ENCODE peak calls at places on chromosome 16, in five cellular contexts. C, G, K, T and N are unnamed samples.

GRCh38 chr16:11056989-11057645 is 112.8 kb downstream of the CLEC16A start:
- DNase-seq in G (no peak), C (no peak), T (no peak), K (no peak), N (no peak)

GRCh38 chr16:47815655-47816054 is 340.1 kb downstream of the ABCC12 start:
- DNase-seq in T (no peak), K (peak), C (no peak), G (no peak), N (no peak)

GRCh38 chr16:55842369-55843104 is 9.6 kb upstream of the CES1 start:
- DNase-seq in C (no peak), G (no peak), K (peak), T (peak), N (peak)

GRCh38 chr16:74743668-74744299 is 30.8 kb downstream of the FA2H start:
- DNase-seq in C (no peak), K (peak), T (peak), G (no peak), N (no peak)

GRCh38 chr16:86292942-86293341 is 217.4 kb upstream of the FOXF1 start:
- DNase-seq in K (no peak), G (no peak), C (no peak), T (no peak), N (no peak)

GRCh38 chr16:1923299-1924034 is 5.3 kb upstream of the HS3ST6 start:
- DNase-seq in G (peak), K (peak), T (peak), C (peak), N (no peak)

GRCh38 chr16:80852261-80852872 is 48.0 kb upstream of the CDYL2 start:
- DNase-seq in K (no peak), C (peak), T (peak), G (peak), N (no peak)

GRCh38 chr16:85420501-85421337 is 192.4 kb upstream of the GSE1 start:
- DNase-seq in G (peak), K (peak), T (peak), C (no peak), N (peak)

GRCh38 chr16:84836967-84837366 is 17.2 kb downstream of the CRISPLD2 start:
- DNase-seq in K (no peak), G (no peak), C (no peak), T (no peak), N (no peak)

GRCh38 chr16:27776556-27776955 is 226.6 kb downstream of the KATNIP start:
- DNase-seq in G (no peak), K (no peak), C (no peak), T (no peak), N (no peak)

GRCh38 chr16:30382398-30383015 is at the start of gene SEPTIN1:
- DNase-seq in K (no peak), C (no peak), T (no peak), G (no peak), N (no peak)

GRCh38 chr16:2037115-2037514 is 10.4 kb downstream of the NHERF2 start:
- DNase-seq in G (no peak), T (no peak), K (no peak), C (no peak), N (no peak)

GRCh38 chr16:13873835-13874438 is 46.0 kb upstream of the ERCC4 start:
- DNase-seq in C (no peak), G (peak), K (peak), T (peak), N (peak)

GRCh38 chr16:52456368-52456767 is 90.6 kb downstream of the TOX3 start:
- DNase-seq in G (no peak), K (no peak), C (no peak), T (no peak), N (peak)

GRCh38 chr16:34078697-34079096 is 619.3 kb downstream of the TP53TG3F start:
- DNase-seq in K (no peak), G (no peak), C (no peak), T (no peak), N (peak)

GRCh38 chr16:684067-684794 is at the start of gene JMJD8:
- DNase-seq in G (peak), C (peak), T (peak), K (peak), N (peak)

GRCh38 chr16:80816372-80816771 is 12.0 kb upstream of the CDYL2 start:
- DNase-seq in C (no peak), K (no peak), G (no peak), T (no peak), N (no peak)

GRCh38 chr16:1946495-1947368 is 3.7 kb upstream of the MSRB1 start:
- DNase-seq in T (no peak), G (no peak), K (no peak), C (no peak), N (no peak)

GRCh38 chr16:12459401-12459791 is 344.3 kb downstream of the CPPED1 start:
- DNase-seq in T (peak), C (no peak), G (no peak), K (no peak), N (no peak)

GRCh38 chr16:28082624-28083023 is 19.1 kb upstream of the GSG1L start:
- DNase-seq in C (no peak), T (peak), K (no peak), G (no peak), N (no peak)

GRCh38 chr16:84959045-84959576 is 52.2 kb downstream of the ZDHHC7 start:
- DNase-seq in T (no peak), C (no peak), K (no peak), G (no peak), N (no peak)

GRCh38 chr16:8108991-8109509 is 481.3 kb downstream of the TMEM114 start:
- DNase-seq in C (no peak), G (no peak), K (no peak), T (no peak), N (no peak)

GRCh38 chr16:74623846-74624245 is 16.9 kb upstream of the GLG1 start:
- DNase-seq in T (no peak), C (no peak), G (no peak), K (no peak), N (no peak)

GRCh38 chr16:75288596-75289120 is 37.2 kb upstream of the BCAR1 start:
- DNase-seq in T (no peak), C (no peak), G (no peak), K (no peak), N (no peak)

GRCh38 chr16:83389751-83390150 is 418.0 kb upstream of the HSBP1 start:
- DNase-seq in G (no peak), T (no peak), C (no peak), K (peak), N (no peak)

DNA sequence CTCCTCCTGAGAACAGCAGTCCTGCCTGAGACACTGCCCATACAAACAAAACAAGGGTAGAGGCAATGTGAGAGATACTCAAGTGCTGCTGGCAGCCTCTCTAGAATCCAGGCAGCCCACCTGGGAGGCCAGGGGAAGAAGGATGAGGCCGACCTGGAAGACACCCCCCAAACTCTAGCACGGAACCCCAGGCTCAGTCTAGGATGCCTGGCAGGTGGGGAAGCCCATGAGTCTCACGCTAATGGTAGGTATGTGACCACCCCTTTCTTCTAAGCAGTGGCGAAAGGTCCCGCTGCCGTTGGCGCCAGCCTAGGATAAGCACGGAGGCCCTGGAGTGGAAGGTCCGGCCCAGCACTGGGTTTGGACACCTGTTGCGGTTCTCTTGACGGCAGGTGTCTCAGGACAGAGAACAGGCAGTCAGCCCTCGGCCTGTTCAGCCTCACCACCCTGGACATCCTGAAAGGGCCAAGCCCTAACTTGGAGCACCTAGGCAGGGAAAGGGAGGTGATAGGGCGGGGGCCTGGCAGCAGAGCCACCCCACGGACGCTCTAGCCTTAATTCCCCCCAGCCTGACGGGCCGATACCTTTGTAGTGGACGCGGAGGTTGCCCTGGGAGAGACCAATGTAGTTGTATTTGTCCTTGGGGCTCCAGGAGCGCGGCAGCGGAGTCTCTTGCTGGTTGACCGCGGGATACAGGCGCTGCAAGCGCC is 487 bp downstream of the RANBP10 start:
- DNase-seq in G (no peak), T (peak), K (peak), C (no peak), N (no peak)
- H3K4me2 ChIP-seq in G (peak), T (peak), K (peak), C (peak), N (peak)

DNA sequence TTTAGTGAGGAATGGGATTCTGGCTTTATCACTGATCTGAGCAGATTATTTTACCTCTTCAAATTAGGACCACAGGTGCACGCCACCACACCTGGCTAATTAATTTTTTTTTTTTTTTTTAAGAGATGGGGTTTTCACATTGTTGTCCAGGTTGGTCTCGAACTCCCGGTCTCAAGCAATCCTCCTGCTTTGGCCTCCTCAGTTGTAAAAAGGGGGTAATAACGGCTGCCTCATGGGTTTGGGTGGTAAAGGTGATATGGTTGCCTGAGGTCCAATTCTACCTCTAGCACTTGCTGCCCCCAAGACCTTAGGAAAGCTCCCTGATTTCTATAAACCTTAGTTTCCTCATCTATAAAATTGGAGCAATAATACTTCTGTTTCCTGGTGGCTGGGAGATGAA is 130.7 kb upstream of the HS3ST2 start:
- DNase-seq in G (no peak), T (no peak), C (no peak), K (no peak), N (no peak)
- H2BK12ac ChIP-seq in G (no peak), T (no peak), C (no peak), K (no peak), N (no peak)

GRCh38 chr16:66365588-66365987 is 903 bp upstream of the CDH5 start:
- DNase-seq in T (no peak), G (no peak), C (no peak), K (no peak), N (no peak)

GRCh38 chr16:66370786-66371684 is 4.5 kb downstream of the CDH5 start:
- DNase-seq in K (no peak), C (no peak), G (no peak), T (no peak), N (no peak)

GRCh38 chr16:66366433-66367299 is at the start of gene CDH5:
- DNase-seq in T (no peak), K (no peak), C (no peak), G (no peak), N (no peak)

GRCh38 chr16:66369055-66369592 is 2.6 kb downstream of the CDH5 start:
- DNase-seq in G (no peak), K (no peak), T (no peak), C (no peak), N (no peak)

GRCh38 chr16:66367968-66368891 is 1.7 kb downstream of the CDH5 start:
- DNase-seq in G (peak), C (no peak), K (no peak), T (no peak), N (no peak)
- H3K4me2 ChIP-seq in G (no peak), C (no peak), K (no peak), T (no peak), N (no peak)

GRCh38 chr16:70659546-70659945 is 13.2 kb downstream of the IL34 start:
- DNase-seq in T (no peak), K (no peak), G (peak), C (no peak), N (no peak)
- H2BK12ac ChIP-seq in T (no peak), K (no peak), G (no peak), C (no peak), N (no peak)

GRCh38 chr16:79598341-79599181 is 2.0 kb downstream of the MAF start:
- DNase-seq in C (peak), T (peak), K (peak), G (peak), N (peak)

GRCh38 chr16:79599837-79600635 is 501 bp downstream of the MAF start:
- DNase-seq in G (peak), C (no peak), T (peak), K (peak), N (peak)

GRCh38 chr16:79600636-79601091 is at the start of gene MAF:
- DNase-seq in C (peak), G (peak), K (peak), T (peak), N (peak)

GRCh38 chr16:79597775-79598174 is 2.8 kb downstream of the MAF start:
- DNase-seq in K (peak), G (no peak), T (no peak), C (no peak), N (no peak)

GRCh38 chr16:79599256-79599836 is 1.2 kb downstream of the MAF start:
- DNase-seq in G (peak), C (no peak), T (peak), K (no peak), N (no peak)
- H3K4me2 ChIP-seq in G (peak), C (peak), T (peak), K (peak), N (peak)